ENCODE peak calls at places on chromosomes 2 and 18, in seven cellular contexts. One of them, this sample, is unnamed.

GRCh38 chr18:22745966-22746365 is 187.2 kb upstream of the RBBP8 start:
- DNase-seq in psoas muscle: no peak
- DNase-seq in astrocyte: no peak
- DNase-seq in mammary epithelial cell: no peak
- DNase-seq in GM06990: no peak
- DNase-seq in cardiac muscle cell: no peak
- DNase-seq in glutamatergic neuron: no peak
- DNase-seq in this sample: no peak

GRCh38 chr2:53575606-53576360 is 191.8 kb upstream of the CHAC2 start:
- DNase-seq in psoas muscle: no peak
- DNase-seq in mammary epithelial cell: no peak
- DNase-seq in astrocyte: peak
- DNase-seq in GM06990: no peak
- DNase-seq in glutamatergic neuron: no peak
- DNase-seq in cardiac muscle cell: peak
- DNase-seq in this sample: no peak

GRCh38 chr18:67600181-67600631 is 83.7 kb upstream of the DSEL start:
- DNase-seq in psoas muscle: no peak
- DNase-seq in astrocyte: peak
- DNase-seq in mammary epithelial cell: peak
- DNase-seq in cardiac muscle cell: peak
- DNase-seq in GM06990: no peak
- DNase-seq in glutamatergic neuron: peak
- DNase-seq in this sample: no peak

GRCh38 chr2:62136956-62137355 is 59.0 kb upstream of the B3GNT2 start:
- DNase-seq in mammary epithelial cell: no peak
- DNase-seq in GM06990: no peak
- DNase-seq in astrocyte: no peak
- DNase-seq in psoas muscle: no peak
- DNase-seq in cardiac muscle cell: no peak
- DNase-seq in glutamatergic neuron: no peak
- DNase-seq in this sample: no peak

GRCh38 chr2:45275806-45276205 is 266.6 kb upstream of the SIX2 start:
- DNase-seq in astrocyte: no peak
- DNase-seq in psoas muscle: no peak
- DNase-seq in GM06990: no peak
- DNase-seq in glutamatergic neuron: no peak
- DNase-seq in mammary epithelial cell: peak
- DNase-seq in cardiac muscle cell: no peak
- DNase-seq in this sample: no peak

GRCh38 chr2:68452168-68452890 is 14.8 kb downstream of the FBXO48 start:
- DNase-seq in astrocyte: no peak
- DNase-seq in glutamatergic neuron: no peak
- DNase-seq in mammary epithelial cell: no peak
- DNase-seq in psoas muscle: no peak
- DNase-seq in cardiac muscle cell: no peak
- DNase-seq in GM06990: no peak
- DNase-seq in this sample: no peak

GRCh38 chr2:149908731-149909690 is 321.4 kb upstream of the MMADHC start:
- DNase-seq in GM06990: no peak
- DNase-seq in mammary epithelial cell: no peak
- DNase-seq in psoas muscle: no peak
- DNase-seq in cardiac muscle cell: peak
- DNase-seq in astrocyte: peak
- DNase-seq in glutamatergic neuron: no peak
- DNase-seq in this sample: no peak

GRCh38 chr18:66795011-66795410 is 191.1 kb upstream of the CDH19 start:
- DNase-seq in cardiac muscle cell: peak
- DNase-seq in psoas muscle: no peak
- DNase-seq in GM06990: no peak
- DNase-seq in mammary epithelial cell: no peak
- DNase-seq in astrocyte: peak
- DNase-seq in glutamatergic neuron: no peak
- DNase-seq in this sample: no peak

GRCh38 chr2:143110759-143111428 is 18.3 kb upstream of the ARHGAP15 start:
- DNase-seq in astrocyte: peak
- DNase-seq in cardiac muscle cell: peak
- DNase-seq in mammary epithelial cell: peak
- DNase-seq in psoas muscle: peak
- DNase-seq in GM06990: peak
- DNase-seq in glutamatergic neuron: peak
- DNase-seq in this sample: peak

DNA sequence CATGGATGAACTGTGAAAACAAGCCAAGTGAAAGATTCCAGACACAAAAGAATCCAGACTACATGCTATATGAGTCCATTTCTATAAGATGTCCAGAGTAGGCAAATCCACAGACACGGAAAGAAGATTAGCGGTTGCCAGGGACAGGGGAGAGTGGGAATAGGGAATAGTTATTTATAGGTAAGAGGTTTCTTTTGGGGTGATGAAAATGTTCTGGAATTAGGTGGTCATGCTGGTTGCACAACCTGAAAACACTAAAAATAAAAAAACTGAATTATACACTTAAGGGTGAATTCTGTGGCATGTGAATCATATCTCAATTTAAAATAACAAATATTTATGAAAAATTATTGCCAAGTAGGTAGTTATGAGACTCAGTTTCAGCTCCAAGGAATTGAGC is 168.4 kb downstream of the LTBP1 start:
- DNase-seq in astrocyte: no peak
- DNase-seq in psoas muscle: no peak
- DNase-seq in GM06990: no peak
- DNase-seq in glutamatergic neuron: no peak
- DNase-seq in mammary epithelial cell: no peak
- DNase-seq in cardiac muscle cell: no peak
- DNase-seq in this sample: no peak
- TF ChIP-seq CTCF in astrocyte: no peak
- TF ChIP-seq CTCF in psoas muscle: no peak
- TF ChIP-seq CTCF in GM06990: no peak
- TF ChIP-seq CTCF in glutamatergic neuron: no peak
- TF ChIP-seq CTCF in mammary epithelial cell: no peak
- TF ChIP-seq CTCF in cardiac muscle cell: no peak
- TF ChIP-seq CTCF in this sample: no peak

DNA sequence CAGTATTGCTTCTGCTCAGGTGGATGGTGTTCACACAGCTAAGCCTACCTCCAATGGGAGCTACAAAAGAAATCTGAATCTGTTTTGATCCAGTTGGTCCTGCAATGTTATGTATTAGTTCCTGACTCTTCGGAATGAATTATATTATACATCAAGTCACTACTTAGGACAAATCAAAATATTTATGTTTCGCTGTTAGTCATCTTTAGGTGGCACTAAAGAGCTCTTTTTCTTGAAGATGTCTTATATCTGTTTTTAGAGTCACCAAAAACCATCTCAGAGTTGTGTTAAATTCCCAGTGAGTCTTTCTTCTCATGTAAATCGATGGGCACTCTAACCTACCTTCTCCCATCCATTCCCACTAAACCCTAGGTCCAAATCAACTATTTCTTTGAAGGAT is 2.2 kb downstream of the DNER start:
- DNase-seq in GM06990: no peak
- DNase-seq in cardiac muscle cell: peak
- DNase-seq in mammary epithelial cell: no peak
- DNase-seq in glutamatergic neuron: no peak
- DNase-seq in psoas muscle: no peak
- DNase-seq in astrocyte: no peak
- DNase-seq in this sample: peak
- TF ChIP-seq CTCF in GM06990: no peak
- TF ChIP-seq CTCF in cardiac muscle cell: no peak
- TF ChIP-seq CTCF in mammary epithelial cell: no peak
- TF ChIP-seq CTCF in glutamatergic neuron: no peak
- TF ChIP-seq CTCF in psoas muscle: no peak
- TF ChIP-seq CTCF in astrocyte: peak
- TF ChIP-seq CTCF in this sample: peak

DNA sequence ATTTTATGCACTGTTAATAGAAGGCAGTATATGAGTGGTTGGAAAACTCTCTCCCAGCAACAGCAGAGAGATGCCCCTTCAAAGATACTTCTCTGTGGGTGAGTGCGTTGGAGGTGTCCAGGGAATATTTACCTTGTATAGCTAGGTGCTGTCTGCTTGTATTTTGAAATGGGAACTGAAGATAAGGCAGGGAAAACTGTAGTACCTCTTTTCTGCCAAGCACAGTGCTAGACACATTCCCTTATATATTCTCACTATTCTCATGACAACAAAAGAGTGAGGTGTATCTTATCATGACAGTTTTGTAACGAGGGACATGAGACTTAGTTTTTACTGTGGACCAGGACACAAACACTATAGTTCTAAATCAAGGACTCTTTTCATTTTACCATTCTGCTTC is 2.1 kb downstream of the TTC39C start:
- DNase-seq in GM06990: no peak
- DNase-seq in mammary epithelial cell: peak
- DNase-seq in psoas muscle: no peak
- DNase-seq in astrocyte: no peak
- DNase-seq in glutamatergic neuron: no peak
- DNase-seq in cardiac muscle cell: no peak
- DNase-seq in this sample: no peak
- TF ChIP-seq CTCF in GM06990: peak
- TF ChIP-seq CTCF in mammary epithelial cell: peak
- TF ChIP-seq CTCF in psoas muscle: no peak
- TF ChIP-seq CTCF in astrocyte: peak
- TF ChIP-seq CTCF in glutamatergic neuron: peak
- TF ChIP-seq CTCF in cardiac muscle cell: peak
- TF ChIP-seq CTCF in this sample: no peak

DNA sequence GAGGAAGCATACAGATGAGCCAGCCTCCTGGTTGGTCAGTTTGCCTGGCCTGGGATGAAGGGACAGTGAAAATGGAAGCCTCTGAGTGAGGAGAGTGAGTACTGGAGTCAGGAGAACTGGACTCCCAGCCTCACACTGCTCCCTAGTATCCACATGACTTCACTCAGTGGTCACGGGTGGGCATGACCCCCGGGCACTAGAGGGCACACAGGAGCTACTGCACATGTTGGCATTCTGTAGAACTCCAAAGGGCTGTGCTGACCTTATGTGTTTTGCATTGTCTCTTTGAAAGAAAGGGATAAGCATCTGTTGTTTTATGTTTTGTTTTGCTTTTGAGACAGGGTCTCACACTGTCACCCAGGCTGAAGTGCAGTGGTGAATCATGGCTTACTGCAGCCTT is 23.7 kb downstream of the NCAPH start:
- DNase-seq in psoas muscle: peak
- DNase-seq in astrocyte: no peak
- DNase-seq in mammary epithelial cell: no peak
- DNase-seq in GM06990: no peak
- DNase-seq in glutamatergic neuron: no peak
- DNase-seq in cardiac muscle cell: no peak
- DNase-seq in this sample: no peak
- TF ChIP-seq CTCF in psoas muscle: peak
- TF ChIP-seq CTCF in astrocyte: no peak
- TF ChIP-seq CTCF in mammary epithelial cell: peak
- TF ChIP-seq CTCF in GM06990: peak
- TF ChIP-seq CTCF in glutamatergic neuron: no peak
- TF ChIP-seq CTCF in cardiac muscle cell: peak
- TF ChIP-seq CTCF in this sample: peak

GRCh38 chr18:55786651-55787272 is 198.8 kb upstream of the TCF4 start:
- DNase-seq in glutamatergic neuron: no peak
- DNase-seq in GM06990: no peak
- DNase-seq in astrocyte: peak
- DNase-seq in mammary epithelial cell: no peak
- DNase-seq in psoas muscle: no peak
- DNase-seq in cardiac muscle cell: no peak
- DNase-seq in this sample: no peak
- TF ChIP-seq CTCF in glutamatergic neuron: no peak
- TF ChIP-seq CTCF in GM06990: no peak
- TF ChIP-seq CTCF in astrocyte: no peak
- TF ChIP-seq CTCF in mammary epithelial cell: no peak
- TF ChIP-seq CTCF in psoas muscle: no peak
- TF ChIP-seq CTCF in cardiac muscle cell: no peak
- TF ChIP-seq CTCF in this sample: no peak

GRCh38 chr2:230969673-230970015 is 26.3 kb upstream of the SPATA3 start:
- DNase-seq in glutamatergic neuron: no peak
- DNase-seq in GM06990: no peak
- DNase-seq in cardiac muscle cell: no peak
- DNase-seq in astrocyte: no peak
- DNase-seq in mammary epithelial cell: no peak
- DNase-seq in psoas muscle: no peak
- DNase-seq in this sample: no peak

GRCh38 chr2:230976671-230977171 is 19.2 kb upstream of the SPATA3 start:
- DNase-seq in mammary epithelial cell: no peak
- DNase-seq in glutamatergic neuron: no peak
- DNase-seq in cardiac muscle cell: no peak
- DNase-seq in psoas muscle: no peak
- DNase-seq in GM06990: no peak
- DNase-seq in astrocyte: no peak
- DNase-seq in this sample: no peak

GRCh38 chr2:230972046-230972445 is 23.9 kb upstream of the SPATA3 start:
- DNase-seq in mammary epithelial cell: no peak
- DNase-seq in astrocyte: no peak
- DNase-seq in cardiac muscle cell: no peak
- DNase-seq in GM06990: no peak
- DNase-seq in glutamatergic neuron: no peak
- DNase-seq in psoas muscle: no peak
- DNase-seq in this sample: no peak

GRCh38 chr2:230975927-230976326 is 20.0 kb upstream of the SPATA3 start:
- DNase-seq in mammary epithelial cell: no peak
- DNase-seq in psoas muscle: no peak
- DNase-seq in GM06990: no peak
- DNase-seq in astrocyte: no peak
- DNase-seq in glutamatergic neuron: no peak
- DNase-seq in cardiac muscle cell: no peak
- DNase-seq in this sample: no peak

DNA sequence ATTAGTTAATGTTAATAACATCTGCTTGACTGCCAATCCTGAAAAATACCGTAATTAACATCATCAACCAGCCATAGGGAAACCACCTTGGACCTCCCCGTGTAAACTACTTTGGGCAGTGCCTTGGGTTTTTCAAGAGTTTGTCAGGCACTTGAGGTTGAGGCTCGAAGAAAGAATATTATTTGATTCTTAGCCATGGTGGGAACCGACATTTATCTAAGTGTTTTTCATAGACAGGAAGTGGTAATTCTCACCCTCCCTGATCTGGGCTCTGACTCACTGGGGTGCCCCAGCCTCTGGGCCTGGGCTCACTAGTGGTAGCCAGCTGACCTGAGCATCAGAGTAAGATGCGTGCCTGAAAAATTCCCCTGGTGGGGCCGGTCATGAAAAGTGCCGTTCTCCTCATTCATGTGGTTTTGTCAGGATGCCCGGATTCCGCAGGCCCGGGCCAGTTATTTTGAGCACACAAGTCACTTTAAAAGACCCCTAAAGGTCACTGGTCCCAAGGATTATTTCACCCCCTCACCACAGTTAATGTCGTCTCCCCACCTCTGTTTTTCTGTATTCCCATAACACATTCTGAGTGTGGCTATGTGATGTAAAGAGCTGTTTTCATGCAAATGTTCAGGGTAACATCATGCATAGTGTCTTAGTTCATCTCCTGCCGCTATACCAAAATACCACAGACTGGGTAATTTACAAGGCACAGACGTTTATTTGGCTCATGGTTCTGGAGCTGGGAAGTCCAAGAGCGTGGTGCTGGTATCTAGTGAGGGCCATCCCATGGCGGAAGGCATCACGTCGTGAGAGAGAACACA is 21.6 kb upstream of the SPATA3 start:
- DNase-seq in mammary epithelial cell: peak
- DNase-seq in GM06990: peak
- DNase-seq in astrocyte: peak
- DNase-seq in psoas muscle: no peak
- DNase-seq in cardiac muscle cell: peak
- DNase-seq in glutamatergic neuron: no peak
- DNase-seq in this sample: peak
- TF ChIP-seq CTCF in mammary epithelial cell: no peak
- TF ChIP-seq CTCF in GM06990: no peak
- TF ChIP-seq CTCF in astrocyte: no peak
- TF ChIP-seq CTCF in psoas muscle: no peak
- TF ChIP-seq CTCF in cardiac muscle cell: no peak
- TF ChIP-seq CTCF in glutamatergic neuron: no peak
- TF ChIP-seq CTCF in this sample: no peak